ENCODE peak calls at places on chromosome X, in nine cellular contexts. J is activated B cell treated with CpG ODN at 0.5 μM for 24 hours; U is HT1080; C is CD4-positive, alpha-beta T cell; T is breast epithelium; Y is lower leg skin; A is CD8-positive, alpha-beta T cell; S is gastrocnemius medialis; W is activated CD8-positive, alpha-beta T cell treated with anti-CD3 and anti-CD28 coated beads for 36 hours. R is an unnamed sample.

GRCh38 chrX:46257451-46257879 is 287.8 kb downstream of the ZNF674 start:
- DNase-seq in J (no peak), U (no peak), C (no peak), T (no peak), Y (no peak), A (no peak), S (no peak), W (peak), R (no peak)

GRCh38 chrX:9805956-9806355 is 19.7 kb downstream of the SHROOM2 start:
- DNase-seq in J (no peak), U (no peak), C (no peak), T (no peak), Y (no peak), A (no peak), S (no peak), W (no peak), R (no peak)

GRCh38 chrX:114675365-114675764 is 91.5 kb downstream of the HTR2C start:
- DNase-seq in J (no peak), U (peak), C (no peak), T (no peak), Y (no peak), A (no peak), S (no peak), W (no peak), R (no peak)

GRCh38 chrX:123860506-123860840 is 620 bp downstream of the XIAP start:
- DNase-seq in J (no peak), U (peak), C (no peak), T (no peak), Y (no peak), A (no peak), S (no peak), W (no peak), R (no peak)

GRCh38 chrX:17030092-17030491 is 83.6 kb downstream of the REPS2 start:
- DNase-seq in J (no peak), U (no peak), C (no peak), T (no peak), Y (no peak), A (no peak), S (no peak), W (no peak), R (no peak)

GRCh38 chrX:129577877-129578276 is 37.8 kb downstream of the OCRL start:
- DNase-seq in J (no peak), U (no peak), C (no peak), T (no peak), Y (no peak), A (no peak), S (no peak), W (no peak), R (no peak)

GRCh38 chrX:27924261-27924660 is 57.0 kb downstream of the DCAF8L1 start:
- DNase-seq in J (no peak), U (peak), C (no peak), T (no peak), Y (no peak), A (no peak), S (no peak), W (no peak), R (no peak)

GRCh38 chrX:138378876-138379275 is 332.6 kb downstream of the FGF13 start:
- DNase-seq in J (no peak), U (peak), C (no peak), T (no peak), Y (no peak), A (no peak), S (no peak), W (no peak), R (no peak)

GRCh38 chrX:39766882-39767281 is 330.9 kb downstream of the BCOR start:
- DNase-seq in J (no peak), U (no peak), C (no peak), T (no peak), Y (no peak), A (no peak), S (no peak), W (no peak), R (peak)

GRCh38 chrX:43973249-43973672 is at the start of gene NDP:
- DNase-seq in J (no peak), U (no peak), C (no peak), T (no peak), Y (no peak), A (no peak), S (no peak), W (no peak), R (no peak)

GRCh38 chrX:9465380-9466114 is 689 bp downstream of the TBL1X start:
- DNase-seq in J (peak), U (no peak), C (peak), T (no peak), Y (no peak), A (no peak), S (no peak), W (peak), R (no peak)

GRCh38 chrX:15447985-15448639 is 45.0 kb downstream of the PIR start:
- DNase-seq in J (no peak), U (peak), C (no peak), T (no peak), Y (no peak), A (no peak), S (no peak), W (no peak), R (no peak)

GRCh38 chrX:10052906-10053625 is 85.9 kb downstream of the CLDN34 start:
- DNase-seq in J (no peak), U (no peak), C (no peak), T (no peak), Y (no peak), A (no peak), S (peak), W (no peak), R (no peak)

GRCh38 chrX:110420771-110421498 is 62.3 kb downstream of the RTL9 start:
- DNase-seq in J (no peak), U (no peak), C (no peak), T (no peak), Y (no peak), A (no peak), S (no peak), W (no peak), R (no peak)

GRCh38 chrX:3393581-3394111 is 47.2 kb upstream of the MXRA5 start:
- DNase-seq in J (no peak), U (no peak), C (no peak), T (no peak), Y (no peak), A (no peak), S (no peak), W (no peak), R (no peak)

GRCh38 chrX:153926863-153927685 is 1.0 kb upstream of the ARHGAP4 start:
- DNase-seq in J (peak), U (peak), C (peak), T (no peak), Y (no peak), A (peak), S (no peak), W (peak), R (no peak)

GRCh38 chrX:87805829-87806490 is 288.4 kb downstream of the KLHL4 start:
- DNase-seq in J (no peak), U (no peak), C (no peak), T (no peak), Y (no peak), A (no peak), S (no peak), W (no peak), R (no peak)

GRCh38 chrX:13203281-13203680 is 116.6 kb downstream of the ATXN3L start:
- DNase-seq in J (no peak), U (no peak), C (no peak), T (no peak), Y (no peak), A (no peak), S (no peak), W (no peak), R (no peak)

GRCh38 chrX:13167444-13168207 is 123.2 kb upstream of the FAM9C start:
- DNase-seq in J (no peak), U (no peak), C (no peak), T (no peak), Y (peak), A (no peak), S (peak), W (peak), R (no peak)

GRCh38 chrX:67635424-67635823 is 91.6 kb downstream of the AR start:
- DNase-seq in J (no peak), U (no peak), C (no peak), T (no peak), Y (no peak), A (no peak), S (no peak), W (no peak), R (no peak)

GRCh38 chrX:119067023-119067739 is 5.6 kb upstream of the CT47C1 start:
- DNase-seq in J (no peak), U (peak), C (peak), T (peak), Y (peak), A (peak), S (no peak), W (peak), R (no peak)

GRCh38 chrX:155577682-155578081 is 35.1 kb downstream of the TMLHE start:
- DNase-seq in J (no peak), U (no peak), C (no peak), T (no peak), Y (no peak), A (no peak), S (no peak), W (peak), R (no peak)

GRCh38 chrX:154444001-154444754 is at the start of gene FAM50A:
- DNase-seq in J (peak), U (no peak), C (peak), T (peak), Y (peak), A (peak), S (peak), W (peak), R (peak)

GRCh38 chrX:137878401-137878800 is 312.5 kb downstream of the ZIC3 start:
- DNase-seq in J (no peak), U (no peak), C (no peak), T (no peak), Y (no peak), A (no peak), S (no peak), W (no peak), R (no peak)

GRCh38 chrX:140661657-140662056 is 47.9 kb upstream of the LINC00632 start:
- DNase-seq in J (no peak), U (peak), C (no peak), T (no peak), Y (no peak), A (no peak), S (no peak), W (no peak), R (no peak)

GRCh38 chrX:10755477-10756334 is 135.3 kb upstream of the MID1 start:
- DNase-seq in J (no peak), U (peak), C (no peak), T (no peak), Y (no peak), A (no peak), S (no peak), W (no peak), R (no peak)

GRCh38 chrX:75582511-75582910 is 59.7 kb upstream of the ZDHHC15 start:
- DNase-seq in J (no peak), U (no peak), C (no peak), T (no peak), Y (no peak), A (no peak), S (no peak), W (no peak), R (no peak)